ENCODE peak calls at places on chromosomes 11 and 22, in eight cellular contexts. Z is nephron progenitor cell, S is SK-N-SH, D is progenitor cell of endocrine pancreas, L is neural crest cell, M is heart left ventricle, X is neural progenitor cell, K is H9. J is an unnamed sample.

GRCh38 chr11:115201121-115201792 is 303.0 kb downstream of the CADM1 start:
- DNase-seq in Z (peak; percentile 24), S (peak; percentile 37), D (no peak), L (no peak), M (no peak), X (no peak), K (no peak), J (no peak)

GRCh38 chr11:123073343-123074057 is 11.6 kb upstream of the HSPA8 start:
- DNase-seq in Z (no peak), S (no peak), D (no peak), L (no peak), M (no peak), X (no peak), K (no peak), J (no peak)

GRCh38 chr11:102806296-102806695 is 8.3 kb upstream of the MMP1 start:
- DNase-seq in Z (no peak), S (no peak), D (no peak), L (no peak), M (no peak), X (no peak), K (no peak), J (no peak)

GRCh38 chr22:35191412-35191811 is 65.9 kb upstream of the HMGXB4 start:
- DNase-seq in Z (no peak), S (no peak), D (no peak), L (no peak), M (no peak), X (no peak), K (no peak), J (no peak)

GRCh38 chr11:126766425-126766824 is 234.1 kb downstream of the KIRREL3 start:
- DNase-seq in Z (no peak), S (no peak), D (no peak), L (no peak), M (no peak), X (no peak), K (no peak), J (no peak)

GRCh38 chr11:23732026-23732425 is 764.8 kb upstream of the LUZP2 start:
- DNase-seq in Z (no peak), S (no peak), D (no peak), L (no peak), M (no peak), X (no peak), K (no peak), J (no peak)

GRCh38 chr11:126696976-126697375 is 303.6 kb downstream of the KIRREL3 start:
- DNase-seq in Z (no peak), S (no peak), D (no peak), L (no peak), M (no peak), X (no peak), K (no peak), J (no peak)

GRCh38 chr11:75474878-75475766 is 42.1 kb upstream of the KLHL35 start:
- DNase-seq in Z (peak; percentile 77), S (peak; percentile 63), D (no peak), L (peak; percentile 53), M (peak; percentile 66), X (peak; percentile 81), K (peak; percentile 87), J (no peak)

GRCh38 chr22:37186228-37186996 is 1.6 kb downstream of the C1QTNF6 start:
- DNase-seq in Z (no peak), S (peak; percentile 85), D (no peak), L (no peak), M (no peak), X (peak; percentile 61), K (peak; percentile 66), J (no peak)

GRCh38 chr11:112795142-112795815 is 165.9 kb upstream of the NCAM1 start:
- DNase-seq in Z (peak; percentile 43), S (peak; percentile 56), D (no peak), L (peak; percentile 22), M (no peak), X (peak; percentile 40), K (peak; percentile 77), J (no peak)

GRCh38 chr11:77179681-77180080 is 51.6 kb downstream of the MYO7A start:
- DNase-seq in Z (no peak), S (no peak), D (no peak), L (no peak), M (no peak), X (no peak), K (no peak), J (no peak)

GRCh38 chr11:46050065-46050464 is 71.2 kb downstream of the PHF21A start:
- DNase-seq in Z (peak; percentile 8), S (no peak), D (no peak), L (peak; percentile 2), M (no peak), X (peak; percentile 75), K (peak; percentile 45), J (no peak)

GRCh38 chr11:47165294-47165840 is 11.3 kb downstream of the ARFGAP2 start:
- DNase-seq in Z (no peak), S (no peak), D (no peak), L (no peak), M (no peak), X (no peak), K (no peak), J (no peak)

GRCh38 chr11:122742350-122742749 is 86.8 kb downstream of the UBASH3B start:
- DNase-seq in Z (no peak), S (no peak), D (no peak), L (no peak), M (no peak), X (no peak), K (no peak), J (no peak)

GRCh38 chr11:68303982-68304780 is 8.2 kb upstream of the LRP5 start:
- DNase-seq in Z (no peak), S (no peak), D (no peak), L (no peak), M (no peak), X (no peak), K (no peak), J (no peak)

GRCh38 chr11:46895821-46896220 is 22.5 kb downstream of the LRP4 start:
- DNase-seq in Z (no peak), S (no peak), D (no peak), L (no peak), M (peak; percentile 75), X (no peak), K (no peak), J (no peak)

GRCh38 chr22:38257650-38258246 is 15.1 kb downstream of the TMEM184B start:
- DNase-seq in Z (no peak), S (no peak), D (no peak), L (no peak), M (no peak), X (no peak), K (no peak), J (no peak)

GRCh38 chr11:35145249-35145648 is 6.3 kb downstream of the CD44 start:
- DNase-seq in Z (no peak), S (no peak), D (no peak), L (no peak), M (no peak), X (no peak), K (no peak), J (no peak)

GRCh38 chr11:1388763-1389102 is 1.0 kb upstream of the BRSK2 start:
- DNase-seq in Z (peak; percentile 39), S (no peak), D (no peak), L (no peak), M (no peak), X (peak; percentile 49), K (no peak), J (no peak)

GRCh38 chr11:70048279-70049024 is 29.7 kb upstream of the ANO1 start:
- DNase-seq in Z (peak; percentile 54), S (peak; percentile 67), D (no peak), L (no peak), M (no peak), X (peak; percentile 69), K (peak; percentile 56), J (no peak)
- TF ChIP-seq CTCF in Z (peak; percentile 22), S (peak; percentile 34), D (peak; percentile 40), L (peak; percentile 61), M (peak; percentile 18), X (peak; percentile 61), K (peak; percentile 59), J (no peak)

DNA sequence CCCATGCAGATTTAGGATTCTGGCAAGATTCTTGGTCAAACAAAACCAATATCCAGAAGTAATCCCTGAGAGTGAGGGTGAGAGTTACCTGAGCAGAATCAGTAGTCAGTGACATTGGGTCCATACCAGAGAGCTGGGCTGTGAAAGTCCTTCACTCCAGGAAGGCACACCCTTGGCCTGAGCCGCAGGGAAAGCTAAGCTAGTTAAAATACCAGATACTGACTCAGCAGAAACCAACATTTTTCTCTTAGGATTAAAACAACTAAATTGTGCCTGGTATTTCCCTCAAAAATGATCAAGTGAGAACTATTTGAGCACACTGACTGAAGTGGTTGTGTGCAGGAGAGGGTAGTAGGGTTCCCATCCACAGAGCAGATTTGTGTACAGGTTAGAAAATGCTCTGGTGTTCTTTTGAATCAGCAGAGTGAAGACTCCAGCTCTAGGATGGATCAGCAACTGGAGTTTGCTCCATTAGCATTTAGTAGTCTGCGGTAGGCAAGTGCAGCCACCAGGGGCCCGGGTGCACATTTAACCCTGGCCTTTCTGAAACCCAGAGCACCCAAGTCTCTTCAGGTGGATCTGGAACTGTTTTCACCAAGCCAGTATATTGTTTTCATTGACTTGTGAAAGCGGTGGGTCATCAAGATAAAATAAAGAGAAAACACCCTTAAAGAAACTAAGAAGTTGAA is 100.7 kb upstream of the CLPB start:
- DNase-seq in Z (no peak), S (peak; percentile 33), D (no peak), L (no peak), M (no peak), X (peak; percentile 13), K (peak; percentile 55), J (no peak)
- TF ChIP-seq CTCF in Z (peak; percentile 6), S (no peak), D (peak; percentile 41), L (peak; percentile 47), M (no peak), X (peak; percentile 20), K (peak; percentile 63), J (no peak)

GRCh38 chr11:64869571-64870175 is 8.7 kb downstream of the EHD1 start:
- DNase-seq in Z (peak; percentile 72), S (no peak), D (peak; percentile 36), L (peak; percentile 45), M (no peak), X (peak; percentile 53), K (no peak), J (no peak)
- TF ChIP-seq CTCF in Z (peak; percentile 73), S (peak; percentile 37), D (peak; percentile 66), L (peak; percentile 51), M (peak; percentile 45), X (peak; percentile 55), K (peak; percentile 60), J (no peak)

GRCh38 chr11:74206746-74207145 is 35.7 kb downstream of the PPME1 start:
- DNase-seq in Z (no peak), S (no peak), D (no peak), L (no peak), M (no peak), X (no peak), K (no peak), J (no peak)

GRCh38 chr11:74208507-74208906 is 37.4 kb downstream of the PPME1 start:
- DNase-seq in Z (no peak), S (no peak), D (no peak), L (no peak), M (no peak), X (no peak), K (no peak), J (no peak)

DNA sequence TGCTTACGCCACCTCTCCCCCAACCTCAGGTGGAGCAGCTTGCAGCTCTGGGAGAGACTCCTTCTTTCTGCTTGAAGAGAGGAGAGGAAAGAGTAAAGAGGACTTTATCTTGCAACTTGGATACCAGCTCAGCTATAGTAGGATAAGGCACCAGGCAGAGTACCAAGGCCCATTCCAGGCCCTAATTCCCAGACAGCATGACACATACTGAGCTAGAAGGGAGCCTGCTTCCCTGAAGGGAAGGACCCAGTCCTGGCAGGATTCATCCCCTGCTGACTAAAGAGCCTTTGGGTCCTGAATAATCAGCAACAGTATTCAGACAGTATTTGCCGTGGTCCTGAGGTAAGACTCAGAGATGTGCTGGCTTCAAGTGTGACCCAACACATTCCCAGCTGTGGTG is 41.4 kb downstream of the PPME1 start:
- DNase-seq in Z (no peak), S (no peak), D (no peak), L (no peak), M (no peak), X (no peak), K (no peak), J (no peak)
- TF ChIP-seq CTCF in Z (no peak), S (no peak), D (no peak), L (no peak), M (no peak), X (no peak), K (no peak), J (no peak)

J was measured in activated B cell treated with CpG ODN at 0.5 μM for 24 hours.